ENCODE peak calls at places on chromosomes 11 and 22, in four cellular contexts. K, Z, N and A are unnamed samples.
A peak's percentile ranks its signal among the peaks of the same experiment; 100 is the strongest.

GRCh38 chr11:15035283-15035682 is 38.1 kb upstream of the CALCB start:
- DNase-seq in K (no peak), Z (peak; percentile 21), N (peak; percentile 6), A (peak; percentile 70)

GRCh38 chr11:119538748-119539147 is 115.8 kb upstream of the THY1 start:
- DNase-seq in K (no peak), Z (no peak), N (no peak), A (no peak)

GRCh38 chr22:37231406-37232139 is 12.5 kb downstream of the RAC2 start:
- DNase-seq in K (peak; percentile 12), Z (no peak), N (no peak), A (no peak)

GRCh38 chr11:380491-380890 is 11.2 kb downstream of the B4GALNT4 start:
- DNase-seq in K (no peak), Z (no peak), N (no peak), A (no peak)

GRCh38 chr11:68206211-68206610 is 6.9 kb downstream of the KMT5B start:
- DNase-seq in K (peak; percentile 64), Z (no peak), N (peak; percentile 67), A (no peak)

GRCh38 chr11:118651820-118652219 is 27.6 kb downstream of the TREH start:
- DNase-seq in K (no peak), Z (no peak), N (no peak), A (no peak)

GRCh38 chr11:86459682-86460460 is 85.2 kb downstream of the CCDC81 start:
- DNase-seq in K (peak; percentile 14), Z (peak; percentile 29), N (no peak), A (no peak)

GRCh38 chr11:65424200-65425104 is 1.9 kb downstream of the NEAT1 start:
- DNase-seq in K (no peak), Z (no peak), N (peak; percentile 50), A (no peak)

GRCh38 chr11:67492801-67493547 is 10.1 kb downstream of the AIP start:
- DNase-seq in K (peak; percentile 47), Z (no peak), N (peak; percentile 41), A (peak; percentile 79)

GRCh38 chr11:100810146-100810545 is 123.1 kb downstream of the ARHGAP42 start:
- DNase-seq in K (no peak), Z (no peak), N (no peak), A (no peak)

GRCh38 chr22:42461511-42461910 is 29.3 kb upstream of the NFAM1 start:
- DNase-seq in K (no peak), Z (no peak), N (no peak), A (peak; percentile 54)

GRCh38 chr22:19275513-19275912 is 16.0 kb downstream of the CLTCL1 start:
- DNase-seq in K (no peak), Z (no peak), N (no peak), A (no peak)

GRCh38 chr11:45811571-45812290 is 6.8 kb downstream of the SLC35C1 start:
- DNase-seq in K (no peak), Z (no peak), N (no peak), A (no peak)

GRCh38 chr11:91047882-91048281 is 825.0 kb upstream of the CHORDC1 start:
- DNase-seq in K (no peak), Z (no peak), N (no peak), A (no peak)

GRCh38 chr22:35480143-35480542 is 60.5 kb upstream of the RASD2 start:
- DNase-seq in K (no peak), Z (no peak), N (no peak), A (no peak)

GRCh38 chr11:82547163-82547560 is 186.5 kb downstream of the FAM181B start:
- DNase-seq in K (no peak), Z (no peak), N (no peak), A (no peak)

GRCh38 chr22:49508561-49508960 is 319.1 kb downstream of the BRD1 start:
- DNase-seq in K (no peak), Z (no peak), N (no peak), A (no peak)

GRCh38 chr22:25747245-25747944 is 5.4 kb downstream of the MYO18B start:
- DNase-seq in K (peak; percentile 85), Z (no peak), N (peak; percentile 77), A (no peak)

GRCh38 chr11:40037005-40037404 is 1422.4 kb downstream of the LRRC4C start:
- DNase-seq in K (no peak), Z (no peak), N (peak; percentile 2), A (no peak)

GRCh38 chr11:65894034-65894591 is 3.6 kb downstream of the CCDC85B start:
- DNase-seq in K (no peak), Z (no peak), N (no peak), A (no peak)

GRCh38 chr11:31641477-31642062 is 132.0 kb downstream of the ELP4 start:
- DNase-seq in K (peak; percentile 5), Z (peak; percentile 17), N (peak; percentile 40), A (peak; percentile 65)

GRCh38 chr11:28464252-28464867 is 356.2 kb downstream of the METTL15 start:
- DNase-seq in K (no peak), Z (no peak), N (no peak), A (no peak)

GRCh38 chr11:96151501-96151900 is 191.5 kb downstream of the MAML2 start:
- DNase-seq in K (no peak), Z (no peak), N (no peak), A (no peak)

GRCh38 chr22:18085188-18085587 is 7.4 kb downstream of the PEX26 start:
- DNase-seq in K (no peak), Z (no peak), N (no peak), A (no peak)

GRCh38 chr22:19233189-19233661 is 54.7 kb upstream of the SLC25A1 start:
- DNase-seq in K (no peak), Z (no peak), N (peak; percentile 49), A (no peak)

GRCh38 chr22:48827228-48827810 is 1000.4 kb downstream of the BRD1 start:
- DNase-seq in K (no peak), Z (no peak), N (no peak), A (no peak)

GRCh38 chr22:20010307-20011122 is 6.1 kb downstream of the ARVCF start:
- DNase-seq in K (no peak), Z (no peak), N (peak; percentile 74), A (no peak)

GRCh38 chr11:46357483-46357936 is 10.2 kb downstream of the DGKZ start:
- DNase-seq in K (no peak), Z (no peak), N (no peak), A (no peak)

GRCh38 chr22:49152930-49153770 is 674.5 kb downstream of the BRD1 start:
- DNase-seq in K (no peak), Z (no peak), N (no peak), A (no peak)

GRCh38 chr11:9607511-9607899 is 34.0 kb downstream of the WEE1 start:
- DNase-seq in K (no peak), Z (no peak), N (no peak), A (peak; percentile 35)

GRCh38 chr11:95699631-95700470 is 89.7 kb downstream of the FAM76B start:
- DNase-seq in K (no peak), Z (no peak), N (no peak), A (no peak)

GRCh38 chr11:125724125-125724524 is 22.0 kb upstream of the PATE1 start:
- DNase-seq in K (no peak), Z (no peak), N (peak; percentile 9), A (no peak)

GRCh38 chr11:96015911-96016565 is 92.1 kb upstream of the MTMR2 start:
- DNase-seq in K (peak; percentile 46), Z (no peak), N (no peak), A (no peak)

DNA sequence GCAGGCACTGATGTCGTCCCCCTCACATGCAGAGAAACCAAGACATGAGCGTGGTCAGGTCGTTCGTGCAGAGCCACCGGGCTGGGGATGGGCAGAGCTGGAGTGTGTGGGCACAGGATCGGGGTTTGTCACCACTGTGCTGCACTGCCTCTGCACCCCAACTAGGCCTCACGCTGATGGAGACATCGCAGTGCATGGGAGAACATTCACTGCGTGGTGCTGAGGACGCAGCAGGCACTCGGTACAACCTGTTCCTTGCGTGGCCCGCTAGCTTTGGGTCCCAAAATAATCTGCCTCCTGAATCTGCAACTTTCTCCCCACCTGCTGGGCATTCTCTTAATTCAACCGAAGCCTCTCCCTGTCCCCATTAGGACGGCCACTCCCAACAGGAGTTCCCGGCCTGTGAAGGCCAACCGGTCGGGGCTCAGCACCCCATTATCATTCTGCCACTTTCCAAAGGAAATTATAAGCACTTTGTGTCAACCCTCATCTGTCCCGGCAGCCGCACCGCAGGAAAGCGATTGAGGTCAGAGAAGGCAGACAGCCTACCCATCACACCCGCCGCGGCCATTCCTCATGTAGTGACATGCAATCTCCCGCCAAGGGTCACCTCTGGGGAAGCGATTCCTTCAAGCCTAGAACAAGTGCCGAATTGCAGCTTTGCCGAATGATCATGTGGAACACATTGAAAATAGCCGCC is 490.4 kb downstream of the MN1 start:
- DNase-seq in K (no peak), Z (no peak), N (no peak), A (peak; percentile 41)
- TF ChIP-seq TEAD4 in K (no peak), Z (no peak), N (no peak), A (no peak)

GRCh38 chr11:116578971-116579687 is 193.7 kb downstream of the BUD13 start:
- DNase-seq in K (peak; percentile 73), Z (no peak), N (no peak), A (peak; percentile 41)
- TF ChIP-seq TEAD4 in K (no peak), Z (no peak), N (no peak), A (no peak)

DNA sequence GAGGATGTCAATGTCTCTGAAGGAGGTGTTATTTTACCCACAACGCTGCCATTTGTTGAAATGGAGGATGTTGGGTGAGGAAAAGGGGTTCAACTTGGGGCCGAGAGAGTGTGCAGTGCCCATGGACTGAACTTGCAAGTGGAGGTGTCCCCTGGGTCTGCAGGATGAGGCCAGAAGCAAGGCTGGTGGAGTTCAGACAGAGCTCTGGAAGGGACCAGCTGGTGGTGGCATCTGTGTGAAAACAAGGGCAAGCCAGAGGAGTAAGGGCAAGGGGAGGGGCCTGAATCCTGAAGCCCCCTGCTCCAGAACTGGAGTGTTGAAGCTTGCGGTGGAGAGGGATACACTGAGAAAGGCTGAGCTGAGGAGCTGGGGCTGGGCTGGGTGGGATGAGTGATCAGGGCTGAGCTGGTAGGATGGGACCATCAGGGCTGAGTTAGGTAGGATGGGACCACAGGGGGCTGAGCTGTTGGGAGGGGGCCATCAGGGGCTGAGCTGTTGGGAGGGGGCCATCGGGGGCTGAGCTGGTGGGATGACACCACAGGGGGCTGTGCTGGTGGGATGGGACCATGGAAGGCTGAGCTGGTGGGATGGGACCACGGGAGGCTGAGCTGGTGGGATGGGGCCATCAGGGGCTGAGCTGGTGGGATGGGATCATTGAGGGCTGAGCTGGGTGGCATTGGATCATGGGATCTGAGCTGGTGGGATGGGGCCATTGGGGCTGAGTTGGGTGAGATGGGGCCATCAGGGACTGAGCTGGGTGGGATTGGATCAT is 13.4 kb upstream of the CTSD start:
- DNase-seq in K (no peak), Z (no peak), N (no peak), A (no peak)
- TF ChIP-seq TEAD4 in K (no peak), Z (no peak), N (no peak), A (no peak)

GRCh38 chr22:45602824-45603301 is 68.8 kb upstream of the ATXN10 start:
- DNase-seq in K (peak; percentile 91), Z (no peak), N (peak; percentile 75), A (peak; percentile 65)
- TF ChIP-seq TEAD4 in K (no peak), Z (no peak), N (no peak), A (no peak)

DNA sequence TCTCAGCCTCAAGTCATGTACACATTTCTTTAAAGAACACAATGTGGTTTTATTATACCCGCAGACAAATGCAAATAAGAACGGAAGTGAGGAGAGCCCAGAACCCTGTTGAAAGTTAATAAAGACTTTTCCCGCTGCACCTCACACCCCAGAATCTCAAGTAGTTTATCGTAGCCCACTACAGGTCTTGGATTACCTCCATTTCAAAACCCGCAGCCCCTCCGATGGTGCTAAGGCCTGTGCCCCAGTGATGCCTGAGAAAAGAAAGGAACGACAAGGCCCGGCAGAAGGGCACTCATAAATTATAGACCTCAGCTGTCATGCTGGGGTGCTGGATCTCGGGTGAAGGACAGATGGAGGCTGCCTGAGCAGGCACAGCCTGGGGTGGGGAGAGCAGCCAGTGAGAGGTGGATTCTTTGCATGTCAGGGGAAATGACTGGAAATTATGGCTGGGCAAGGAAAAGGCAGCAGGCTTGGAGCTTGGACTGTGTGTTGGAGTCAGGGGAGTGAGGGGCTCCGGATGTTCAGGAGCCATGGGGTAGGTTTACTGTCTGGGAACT is 354.1 kb downstream of the NTM start:
- DNase-seq in K (no peak), Z (no peak), N (no peak), A (no peak)
- TF ChIP-seq TEAD4 in K (no peak), Z (no peak), N (no peak), A (no peak)